ENCODE peak calls at places on chromosomes 11 and 22, in six cellular contexts. One of them, this sample, is unnamed.

GRCh38 chr22:42324566-42324965 is 54.1 kb upstream of the TCF20 start:
- DNase-seq in stimulated activated CD4-positive, alpha-beta T cell treated with anti-CD3 and anti-CD28 coated beads, Interleukin-1b, Interleukin-23, amount 100 ng/mL, for 1 hour: no peak
- DNase-seq in choroid plexus epithelial cell: no peak
- DNase-seq in fibroblast of the conjunctiva: no peak
- DNase-seq in retina: no peak
- DNase-seq in T-helper 2 cell: no peak
- DNase-seq in this sample: no peak

GRCh38 chr22:27474112-27474571 is 327.4 kb downstream of the MN1 start:
- DNase-seq in stimulated activated CD4-positive, alpha-beta T cell treated with anti-CD3 and anti-CD28 coated beads, Interleukin-1b, Interleukin-23, amount 100 ng/mL, for 1 hour: no peak
- DNase-seq in choroid plexus epithelial cell: peak; percentile 85
- DNase-seq in fibroblast of the conjunctiva: no peak
- DNase-seq in retina: no peak
- DNase-seq in T-helper 2 cell: no peak
- DNase-seq in this sample: no peak

GRCh38 chr22:31451709-31452571 is 37.7 kb downstream of the EIF4ENIF1 start:
- DNase-seq in stimulated activated CD4-positive, alpha-beta T cell treated with anti-CD3 and anti-CD28 coated beads, Interleukin-1b, Interleukin-23, amount 100 ng/mL, for 1 hour: no peak
- DNase-seq in choroid plexus epithelial cell: peak; percentile 86
- DNase-seq in fibroblast of the conjunctiva: peak; percentile 41
- DNase-seq in retina: no peak
- DNase-seq in T-helper 2 cell: peak; percentile 52
- DNase-seq in this sample: peak; percentile 72

GRCh38 chr22:24926849-24927579 is 19.5 kb downstream of the LHFPL7 start:
- DNase-seq in stimulated activated CD4-positive, alpha-beta T cell treated with anti-CD3 and anti-CD28 coated beads, Interleukin-1b, Interleukin-23, amount 100 ng/mL, for 1 hour: no peak
- DNase-seq in choroid plexus epithelial cell: peak; percentile 83
- DNase-seq in fibroblast of the conjunctiva: no peak
- DNase-seq in retina: no peak
- DNase-seq in T-helper 2 cell: no peak
- DNase-seq in this sample: peak; percentile 78

GRCh38 chr11:65944191-65944590 is 1.1 kb upstream of the TSGA10IP start:
- DNase-seq in stimulated activated CD4-positive, alpha-beta T cell treated with anti-CD3 and anti-CD28 coated beads, Interleukin-1b, Interleukin-23, amount 100 ng/mL, for 1 hour: no peak
- DNase-seq in choroid plexus epithelial cell: no peak
- DNase-seq in fibroblast of the conjunctiva: no peak
- DNase-seq in retina: no peak
- DNase-seq in T-helper 2 cell: no peak
- DNase-seq in this sample: no peak

GRCh38 chr11:85704967-85705366 is 19.0 kb upstream of the CCDC89 start:
- DNase-seq in stimulated activated CD4-positive, alpha-beta T cell treated with anti-CD3 and anti-CD28 coated beads, Interleukin-1b, Interleukin-23, amount 100 ng/mL, for 1 hour: no peak
- DNase-seq in choroid plexus epithelial cell: no peak
- DNase-seq in fibroblast of the conjunctiva: no peak
- DNase-seq in retina: no peak
- DNase-seq in T-helper 2 cell: no peak
- DNase-seq in this sample: no peak

GRCh38 chr11:111376453-111376871 is 2.6 kb downstream of the POU2AF1 start:
- DNase-seq in stimulated activated CD4-positive, alpha-beta T cell treated with anti-CD3 and anti-CD28 coated beads, Interleukin-1b, Interleukin-23, amount 100 ng/mL, for 1 hour: no peak
- DNase-seq in choroid plexus epithelial cell: no peak
- DNase-seq in fibroblast of the conjunctiva: no peak
- DNase-seq in retina: no peak
- DNase-seq in T-helper 2 cell: peak; percentile 15
- DNase-seq in this sample: no peak

GRCh38 chr22:49946612-49947295 is 13.8 kb upstream of the PIM3 start:
- DNase-seq in stimulated activated CD4-positive, alpha-beta T cell treated with anti-CD3 and anti-CD28 coated beads, Interleukin-1b, Interleukin-23, amount 100 ng/mL, for 1 hour: no peak
- DNase-seq in choroid plexus epithelial cell: no peak
- DNase-seq in fibroblast of the conjunctiva: no peak
- DNase-seq in retina: no peak
- DNase-seq in T-helper 2 cell: no peak
- DNase-seq in this sample: no peak

GRCh38 chr11:44568706-44569473 is 3.4 kb downstream of the CD82 start:
- DNase-seq in stimulated activated CD4-positive, alpha-beta T cell treated with anti-CD3 and anti-CD28 coated beads, Interleukin-1b, Interleukin-23, amount 100 ng/mL, for 1 hour: peak; percentile 68
- DNase-seq in choroid plexus epithelial cell: peak; percentile 97
- DNase-seq in fibroblast of the conjunctiva: peak; percentile 60
- DNase-seq in retina: no peak
- DNase-seq in T-helper 2 cell: peak; percentile 93
- DNase-seq in this sample: peak; percentile 91

GRCh38 chr11:27904358-27905055 is 203.4 kb downstream of the KIF18A start:
- DNase-seq in stimulated activated CD4-positive, alpha-beta T cell treated with anti-CD3 and anti-CD28 coated beads, Interleukin-1b, Interleukin-23, amount 100 ng/mL, for 1 hour: no peak
- DNase-seq in choroid plexus epithelial cell: no peak
- DNase-seq in fibroblast of the conjunctiva: peak; percentile 28
- DNase-seq in retina: no peak
- DNase-seq in T-helper 2 cell: no peak
- DNase-seq in this sample: no peak

GRCh38 chr22:49527611-49528419 is 299.9 kb downstream of the BRD1 start:
- DNase-seq in stimulated activated CD4-positive, alpha-beta T cell treated with anti-CD3 and anti-CD28 coated beads, Interleukin-1b, Interleukin-23, amount 100 ng/mL, for 1 hour: no peak
- DNase-seq in choroid plexus epithelial cell: no peak
- DNase-seq in fibroblast of the conjunctiva: no peak
- DNase-seq in retina: no peak
- DNase-seq in T-helper 2 cell: no peak
- DNase-seq in this sample: no peak

GRCh38 chr11:10881892-10882291 is 24.0 kb upstream of the ZBED5 start:
- DNase-seq in stimulated activated CD4-positive, alpha-beta T cell treated with anti-CD3 and anti-CD28 coated beads, Interleukin-1b, Interleukin-23, amount 100 ng/mL, for 1 hour: no peak
- DNase-seq in choroid plexus epithelial cell: no peak
- DNase-seq in fibroblast of the conjunctiva: no peak
- DNase-seq in retina: no peak
- DNase-seq in T-helper 2 cell: no peak
- DNase-seq in this sample: no peak

GRCh38 chr22:49638788-49639187 is 188.9 kb downstream of the BRD1 start:
- DNase-seq in stimulated activated CD4-positive, alpha-beta T cell treated with anti-CD3 and anti-CD28 coated beads, Interleukin-1b, Interleukin-23, amount 100 ng/mL, for 1 hour: no peak
- DNase-seq in choroid plexus epithelial cell: no peak
- DNase-seq in fibroblast of the conjunctiva: no peak
- DNase-seq in retina: no peak
- DNase-seq in T-helper 2 cell: no peak
- DNase-seq in this sample: no peak

GRCh38 chr11:129640671-129641070 is 175.0 kb upstream of the TMEM45B start:
- DNase-seq in stimulated activated CD4-positive, alpha-beta T cell treated with anti-CD3 and anti-CD28 coated beads, Interleukin-1b, Interleukin-23, amount 100 ng/mL, for 1 hour: no peak
- DNase-seq in choroid plexus epithelial cell: no peak
- DNase-seq in fibroblast of the conjunctiva: no peak
- DNase-seq in retina: no peak
- DNase-seq in T-helper 2 cell: no peak
- DNase-seq in this sample: no peak

GRCh38 chr11:134034496-134035381 is 34.1 kb upstream of the JAM3 start:
- DNase-seq in stimulated activated CD4-positive, alpha-beta T cell treated with anti-CD3 and anti-CD28 coated beads, Interleukin-1b, Interleukin-23, amount 100 ng/mL, for 1 hour: no peak
- DNase-seq in choroid plexus epithelial cell: no peak
- DNase-seq in fibroblast of the conjunctiva: no peak
- DNase-seq in retina: no peak
- DNase-seq in T-helper 2 cell: no peak
- DNase-seq in this sample: no peak

GRCh38 chr22:36379593-36380361 is 8.0 kb downstream of the MYH9 start:
- DNase-seq in stimulated activated CD4-positive, alpha-beta T cell treated with anti-CD3 and anti-CD28 coated beads, Interleukin-1b, Interleukin-23, amount 100 ng/mL, for 1 hour: no peak
- DNase-seq in choroid plexus epithelial cell: peak; percentile 57
- DNase-seq in fibroblast of the conjunctiva: no peak
- DNase-seq in retina: no peak
- DNase-seq in T-helper 2 cell: peak; percentile 76
- DNase-seq in this sample: no peak

GRCh38 chr22:27344546-27344945 is 457.0 kb downstream of the MN1 start:
- DNase-seq in stimulated activated CD4-positive, alpha-beta T cell treated with anti-CD3 and anti-CD28 coated beads, Interleukin-1b, Interleukin-23, amount 100 ng/mL, for 1 hour: no peak
- DNase-seq in choroid plexus epithelial cell: no peak
- DNase-seq in fibroblast of the conjunctiva: no peak
- DNase-seq in retina: no peak
- DNase-seq in T-helper 2 cell: no peak
- DNase-seq in this sample: no peak

GRCh38 chr11:19087658-19088057 is 27.1 kb upstream of the MRGPRX2 start:
- DNase-seq in stimulated activated CD4-positive, alpha-beta T cell treated with anti-CD3 and anti-CD28 coated beads, Interleukin-1b, Interleukin-23, amount 100 ng/mL, for 1 hour: no peak
- DNase-seq in choroid plexus epithelial cell: peak; percentile 69
- DNase-seq in fibroblast of the conjunctiva: peak; percentile 29
- DNase-seq in retina: no peak
- DNase-seq in T-helper 2 cell: no peak
- DNase-seq in this sample: peak; percentile 88

GRCh38 chr11:128579790-128580504 is 7.4 kb downstream of the ETS1 start:
- DNase-seq in stimulated activated CD4-positive, alpha-beta T cell treated with anti-CD3 and anti-CD28 coated beads, Interleukin-1b, Interleukin-23, amount 100 ng/mL, for 1 hour: no peak
- DNase-seq in choroid plexus epithelial cell: peak; percentile 49
- DNase-seq in fibroblast of the conjunctiva: no peak
- DNase-seq in retina: no peak
- DNase-seq in T-helper 2 cell: peak; percentile 46
- DNase-seq in this sample: no peak

GRCh38 chr11:77039491-77040400 is 5.5 kb downstream of the B3GNT6 start:
- DNase-seq in stimulated activated CD4-positive, alpha-beta T cell treated with anti-CD3 and anti-CD28 coated beads, Interleukin-1b, Interleukin-23, amount 100 ng/mL, for 1 hour: no peak
- DNase-seq in choroid plexus epithelial cell: peak; percentile 65
- DNase-seq in fibroblast of the conjunctiva: no peak
- DNase-seq in retina: peak; percentile 84
- DNase-seq in T-helper 2 cell: peak; percentile 57
- DNase-seq in this sample: peak; percentile 51

GRCh38 chr11:60767388-60767811 is 10.7 kb downstream of the MS4A15 start:
- DNase-seq in stimulated activated CD4-positive, alpha-beta T cell treated with anti-CD3 and anti-CD28 coated beads, Interleukin-1b, Interleukin-23, amount 100 ng/mL, for 1 hour: no peak
- DNase-seq in choroid plexus epithelial cell: no peak
- DNase-seq in fibroblast of the conjunctiva: no peak
- DNase-seq in retina: no peak
- DNase-seq in T-helper 2 cell: peak; percentile 21
- DNase-seq in this sample: no peak

GRCh38 chr11:111762526-111762925 is 3.7 kb downstream of the PPP2R1B start:
- DNase-seq in stimulated activated CD4-positive, alpha-beta T cell treated with anti-CD3 and anti-CD28 coated beads, Interleukin-1b, Interleukin-23, amount 100 ng/mL, for 1 hour: no peak
- DNase-seq in choroid plexus epithelial cell: no peak
- DNase-seq in fibroblast of the conjunctiva: no peak
- DNase-seq in retina: no peak
- DNase-seq in T-helper 2 cell: no peak
- DNase-seq in this sample: no peak

GRCh38 chr11:46513934-46514342 is 79.9 kb downstream of the AMBRA1 start:
- DNase-seq in stimulated activated CD4-positive, alpha-beta T cell treated with anti-CD3 and anti-CD28 coated beads, Interleukin-1b, Interleukin-23, amount 100 ng/mL, for 1 hour: no peak
- DNase-seq in choroid plexus epithelial cell: peak; percentile 71
- DNase-seq in fibroblast of the conjunctiva: no peak
- DNase-seq in retina: no peak
- DNase-seq in T-helper 2 cell: no peak
- DNase-seq in this sample: peak; percentile 84

GRCh38 chr11:1219836-1220810 is 2.7 kb upstream of the MUC5B start:
- DNase-seq in stimulated activated CD4-positive, alpha-beta T cell treated with anti-CD3 and anti-CD28 coated beads, Interleukin-1b, Interleukin-23, amount 100 ng/mL, for 1 hour: no peak
- DNase-seq in choroid plexus epithelial cell: peak; percentile 5
- DNase-seq in fibroblast of the conjunctiva: no peak
- DNase-seq in retina: no peak
- DNase-seq in T-helper 2 cell: no peak
- DNase-seq in this sample: peak; percentile 16

GRCh38 chr11:1782026-1782696 is 18.4 kb upstream of the CTSD start:
- DNase-seq in stimulated activated CD4-positive, alpha-beta T cell treated with anti-CD3 and anti-CD28 coated beads, Interleukin-1b, Interleukin-23, amount 100 ng/mL, for 1 hour: no peak
- DNase-seq in choroid plexus epithelial cell: no peak
- DNase-seq in fibroblast of the conjunctiva: no peak
- DNase-seq in retina: no peak
- DNase-seq in T-helper 2 cell: no peak
- DNase-seq in this sample: no peak

GRCh38 chr11:120112174-120112796 is 25.6 kb downstream of the TRIM29 start:
- DNase-seq in stimulated activated CD4-positive, alpha-beta T cell treated with anti-CD3 and anti-CD28 coated beads, Interleukin-1b, Interleukin-23, amount 100 ng/mL, for 1 hour: no peak
- DNase-seq in choroid plexus epithelial cell: no peak
- DNase-seq in fibroblast of the conjunctiva: no peak
- DNase-seq in retina: no peak
- DNase-seq in T-helper 2 cell: no peak
- DNase-seq in this sample: no peak

GRCh38 chr11:1490651-1491050 is 4.1 kb upstream of the MOB2 start:
- DNase-seq in stimulated activated CD4-positive, alpha-beta T cell treated with anti-CD3 and anti-CD28 coated beads, Interleukin-1b, Interleukin-23, amount 100 ng/mL, for 1 hour: no peak
- DNase-seq in choroid plexus epithelial cell: no peak
- DNase-seq in fibroblast of the conjunctiva: no peak
- DNase-seq in retina: no peak
- DNase-seq in T-helper 2 cell: no peak
- DNase-seq in this sample: no peak

GRCh38 chr11:123218451-123218850 is 23.4 kb upstream of the CLMP start:
- DNase-seq in stimulated activated CD4-positive, alpha-beta T cell treated with anti-CD3 and anti-CD28 coated beads, Interleukin-1b, Interleukin-23, amount 100 ng/mL, for 1 hour: no peak
- DNase-seq in choroid plexus epithelial cell: no peak
- DNase-seq in fibroblast of the conjunctiva: no peak
- DNase-seq in retina: no peak
- DNase-seq in T-helper 2 cell: no peak
- DNase-seq in this sample: peak; percentile 35

This sample was measured in fibroblast of pulmonary artery.